ENCODE peak calls at places on chromosomes 6 and 20, in seven cellular contexts. L, E, N, Q, D, W and O are unnamed samples.

GRCh38 chr6:134132494-134133141 is 80.2 kb upstream of the SLC2A12 start:
- DNase-seq in E (no peak), Q (no peak), W (no peak), D (no peak), L (no peak), N (no peak), O (no peak)

GRCh38 chr6:147046131-147046530 is 158.1 kb upstream of the STXBP5 start:
- DNase-seq in W (no peak), N (no peak), L (no peak), Q (no peak), E (no peak), D (no peak), O (no peak)

GRCh38 chr6:106959985-106960384 is 14.5 kb downstream of the CD24 start:
- DNase-seq in W (no peak), L (no peak), N (no peak), E (no peak), Q (no peak), D (no peak), O (no peak)

GRCh38 chr6:163338671-163339405 is 75.7 kb upstream of the QKI start:
- DNase-seq in N (no peak), E (peak; percentile 82), Q (no peak), W (no peak), L (no peak), D (no peak), O (peak; percentile 75)

GRCh38 chr6:37490466-37491015 is 9.2 kb downstream of the CCDC167 start:
- DNase-seq in E (no peak), L (no peak), Q (no peak), N (no peak), W (peak; percentile 49), D (no peak), O (no peak)

GRCh38 chr6:56745081-56745480 is 102.4 kb upstream of the DST start:
- DNase-seq in E (no peak), N (no peak), D (no peak), W (no peak), Q (no peak), L (no peak), O (no peak)

GRCh38 chr6:156686940-156687874 is 90.0 kb upstream of the ARID1B start:
- DNase-seq in E (peak; percentile 90), W (peak; percentile 97), N (peak; percentile 91), Q (peak; percentile 40), L (peak; percentile 95), D (peak; percentile 89), O (peak; percentile 89)

GRCh38 chr6:143294265-143294664 is 156.2 kb downstream of the ADAT2 start:
- DNase-seq in E (no peak), Q (no peak), W (no peak), D (no peak), L (no peak), N (no peak), O (no peak)

GRCh38 chr6:166862287-166862977 is 93.9 kb downstream of the RNASET2 start:
- DNase-seq in D (no peak), E (no peak), L (peak; percentile 42), W (peak; percentile 93), Q (no peak), N (no peak), O (peak; percentile 76)

GRCh38 chr6:12813321-12813720 is 96.8 kb downstream of the PHACTR1 start:
- DNase-seq in E (no peak), N (no peak), W (no peak), Q (no peak), D (no peak), L (no peak), O (no peak)

GRCh38 chr6:14661188-14661587 is 543.6 kb downstream of the CD83 start:
- DNase-seq in L (peak; percentile 46), D (peak; percentile 79), W (no peak), Q (no peak), E (peak; percentile 34), N (no peak), O (no peak)

DNA sequence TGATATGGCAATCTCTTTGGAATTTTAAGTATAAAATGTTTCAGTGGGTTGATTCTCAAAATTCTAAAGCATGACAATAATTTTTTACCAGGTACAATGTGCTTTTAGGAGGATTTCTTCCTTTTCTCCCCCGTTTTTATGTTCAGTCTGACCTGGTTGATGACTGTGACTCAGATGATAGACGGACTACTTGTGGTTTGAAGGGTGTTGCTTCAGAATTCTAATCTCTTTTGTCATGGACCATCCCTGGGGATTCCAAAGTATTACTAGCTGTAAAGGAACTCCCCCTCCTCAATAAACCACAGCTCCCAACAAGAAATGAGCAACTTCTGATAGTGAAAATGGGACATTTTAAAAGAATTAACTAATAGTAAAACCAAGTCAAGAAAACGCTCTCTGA is 34.9 kb upstream of the TNFAIP3 start:
- DNase-seq in E (peak; percentile 82), Q (no peak), N (no peak), L (no peak), D (no peak), W (no peak), O (no peak)
- H2AFZ ChIP-seq in E (no peak overlapping the region), Q (no peak overlapping the region), N (no peak overlapping the region), L (no peak overlapping the region), D (no peak overlapping the region), W (no peak overlapping the region), O (no peak overlapping the region)

DNA sequence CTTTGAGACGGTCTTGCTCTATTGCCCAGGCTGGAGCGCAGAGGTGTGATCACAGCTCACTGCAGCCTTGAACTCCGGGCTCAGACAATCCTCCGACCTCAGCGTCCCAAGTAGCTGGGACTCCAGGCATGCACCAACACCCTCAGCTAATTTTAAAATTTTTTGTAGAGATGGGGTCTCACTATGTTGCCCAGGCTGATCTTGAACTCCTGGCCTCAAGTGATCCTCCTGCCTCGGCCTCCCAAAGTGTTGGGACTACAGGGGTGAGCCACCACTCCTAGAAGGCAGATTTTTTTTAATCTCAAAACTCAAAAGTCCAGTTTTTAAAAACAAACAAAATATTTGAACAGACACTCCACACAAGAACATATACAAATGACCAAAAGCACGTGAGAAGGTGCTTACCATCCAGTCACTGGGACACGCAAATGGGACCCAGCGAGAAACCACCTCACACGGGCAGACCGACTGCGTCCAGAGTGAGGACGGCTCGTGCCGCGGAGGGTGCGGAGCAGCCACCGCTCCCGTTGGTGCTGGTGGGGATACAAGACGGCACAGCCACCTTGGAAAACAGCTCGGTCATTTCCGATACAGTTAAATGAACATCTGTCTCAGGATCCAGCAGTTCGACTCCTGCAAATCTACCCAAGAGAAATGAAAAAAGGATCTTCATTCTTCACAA is 8.5 kb upstream of the HELZ2 start:
- DNase-seq in N (no peak), L (no peak), E (no peak), W (no peak), D (no peak), Q (no peak), O (no peak)
- H2AFZ ChIP-seq in N (no peak overlapping the region), L (no peak overlapping the region), E (peak overlapping the region; percentile 44), W (no peak overlapping the region), D (no peak overlapping the region), Q (no peak overlapping the region), O (no peak overlapping the region)

GRCh38 chr20:58891686-58892125 is 39.2 kb downstream of the GNAS start:
- DNase-seq in D (peak; percentile 68), Q (no peak), E (peak; percentile 45), W (peak; percentile 82), N (no peak), L (peak; percentile 70), O (peak; percentile 84)
- H2AFZ ChIP-seq in D (no peak overlapping the region), Q (no peak overlapping the region), E (no peak overlapping the region), W (no peak overlapping the region), N (no peak overlapping the region), L (no peak overlapping the region), O (no peak overlapping the region)

DNA sequence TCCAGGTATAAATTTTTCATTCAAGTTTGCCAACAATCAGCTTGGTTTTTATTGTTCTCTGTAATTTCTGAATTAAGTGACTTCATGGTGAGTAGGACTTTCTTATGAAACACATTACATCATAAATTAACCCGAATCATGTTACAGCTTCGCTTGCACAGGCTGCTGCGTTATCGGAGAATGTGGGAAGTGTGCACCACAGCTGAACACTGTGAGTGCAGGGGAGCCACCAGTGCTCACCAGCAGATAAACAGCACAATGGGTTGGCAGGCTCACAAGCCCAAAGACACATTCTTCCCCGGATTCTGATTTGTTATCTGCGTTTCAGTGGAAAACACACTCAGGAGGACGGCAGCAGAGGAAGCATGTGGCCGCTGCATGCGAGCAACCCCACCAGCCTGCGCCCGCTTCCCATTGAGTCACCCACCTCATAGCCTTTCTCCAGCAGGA is 121.1 kb downstream of the GMDS start:
- DNase-seq in Q (no peak), W (no peak), D (no peak), N (no peak), L (no peak), E (peak; percentile 80), O (no peak)
- H2AFZ ChIP-seq in Q (no peak overlapping the region), W (no peak overlapping the region), D (no peak overlapping the region), N (no peak overlapping the region), L (no peak overlapping the region), E (no peak overlapping the region), O (no peak overlapping the region)